ENCODE peak calls at places on chromosomes 3 and 15, in eight cellular contexts. One of them, this sample, is unnamed. For H3K4me1, the result is how much of the 10 kb centered on the place peaks cover.

GRCh38 chr3:185687479-185687878 is 101.4 kb downstream of the SENP2 start:
- DNase-seq in psoas muscle: no peak
- DNase-seq in spleen: no peak
- DNase-seq in HCT116: no peak
- DNase-seq in right lobe of liver: no peak
- DNase-seq in fibroblast of lung: peak
- DNase-seq in tibial artery: no peak
- DNase-seq in CD8-positive, alpha-beta T cell: no peak
- DNase-seq in this sample: no peak

GRCh38 chr15:78906310-78906608 is 33.6 kb downstream of the MORF4L1 start:
- DNase-seq in psoas muscle: peak
- DNase-seq in spleen: no peak
- DNase-seq in HCT116: no peak
- DNase-seq in right lobe of liver: peak
- DNase-seq in fibroblast of lung: peak
- DNase-seq in tibial artery: peak
- DNase-seq in CD8-positive, alpha-beta T cell: no peak
- DNase-seq in this sample: peak

GRCh38 chr3:111521881-111522280 is 20.1 kb upstream of the CD96 start:
- DNase-seq in psoas muscle: no peak
- DNase-seq in spleen: no peak
- DNase-seq in HCT116: no peak
- DNase-seq in right lobe of liver: no peak
- DNase-seq in fibroblast of lung: peak
- DNase-seq in tibial artery: no peak
- DNase-seq in CD8-positive, alpha-beta T cell: no peak
- DNase-seq in this sample: no peak

GRCh38 chr3:73324203-73325155 is 263.0 kb downstream of the EBLN2 start:
- DNase-seq in psoas muscle: no peak
- DNase-seq in spleen: no peak
- DNase-seq in HCT116: no peak
- DNase-seq in right lobe of liver: no peak
- DNase-seq in fibroblast of lung: peak
- DNase-seq in tibial artery: no peak
- DNase-seq in CD8-positive, alpha-beta T cell: no peak
- DNase-seq in this sample: peak

GRCh38 chr15:89068325-89068784 is 19.9 kb upstream of the ABHD2 start:
- DNase-seq in psoas muscle: peak
- DNase-seq in spleen: no peak
- DNase-seq in HCT116: no peak
- DNase-seq in right lobe of liver: no peak
- DNase-seq in fibroblast of lung: peak
- DNase-seq in tibial artery: no peak
- DNase-seq in CD8-positive, alpha-beta T cell: no peak
- DNase-seq in this sample: peak

GRCh38 chr3:50687916-50688315 is 13.2 kb downstream of the DOCK3 start:
- DNase-seq in psoas muscle: no peak
- DNase-seq in spleen: no peak
- DNase-seq in HCT116: no peak
- DNase-seq in right lobe of liver: no peak
- DNase-seq in fibroblast of lung: no peak
- DNase-seq in tibial artery: no peak
- DNase-seq in CD8-positive, alpha-beta T cell: no peak
- DNase-seq in this sample: no peak

GRCh38 chr3:119831022-119831421 is 49.1 kb downstream of the NR1I2 start:
- DNase-seq in psoas muscle: no peak
- DNase-seq in spleen: no peak
- DNase-seq in HCT116: no peak
- DNase-seq in right lobe of liver: no peak
- DNase-seq in fibroblast of lung: no peak
- DNase-seq in tibial artery: no peak
- DNase-seq in CD8-positive, alpha-beta T cell: no peak
- DNase-seq in this sample: no peak

GRCh38 chr3:131526801-131527347 is 24.1 kb upstream of the MRPL3 start:
- DNase-seq in psoas muscle: peak
- DNase-seq in spleen: peak
- DNase-seq in HCT116: no peak
- DNase-seq in right lobe of liver: peak
- DNase-seq in fibroblast of lung: peak
- DNase-seq in tibial artery: no peak
- DNase-seq in CD8-positive, alpha-beta T cell: no peak
- DNase-seq in this sample: no peak

GRCh38 chr15:90086868-90087268 is 15.4 kb downstream of the IDH2 start:
- DNase-seq in psoas muscle: no peak
- DNase-seq in spleen: peak
- DNase-seq in HCT116: no peak
- DNase-seq in right lobe of liver: peak
- DNase-seq in fibroblast of lung: peak
- DNase-seq in tibial artery: no peak
- DNase-seq in CD8-positive, alpha-beta T cell: peak
- DNase-seq in this sample: no peak

GRCh38 chr3:44596631-44597030 is 11.9 kb downstream of the ZNF660 start:
- DNase-seq in psoas muscle: no peak
- DNase-seq in spleen: no peak
- DNase-seq in HCT116: no peak
- DNase-seq in right lobe of liver: no peak
- DNase-seq in fibroblast of lung: peak
- DNase-seq in tibial artery: no peak
- DNase-seq in CD8-positive, alpha-beta T cell: no peak
- DNase-seq in this sample: no peak

GRCh38 chr15:78003539-78004008 is 73.9 kb downstream of the TBC1D2B start:
- DNase-seq in psoas muscle: no peak
- DNase-seq in spleen: no peak
- DNase-seq in HCT116: no peak
- DNase-seq in right lobe of liver: peak
- DNase-seq in fibroblast of lung: no peak
- DNase-seq in tibial artery: no peak
- DNase-seq in CD8-positive, alpha-beta T cell: no peak
- DNase-seq in this sample: no peak

GRCh38 chr3:11211531-11212300 is 57.4 kb downstream of the HRH1 start:
- DNase-seq in psoas muscle: no peak
- DNase-seq in spleen: no peak
- DNase-seq in HCT116: no peak
- DNase-seq in right lobe of liver: peak
- DNase-seq in fibroblast of lung: peak
- DNase-seq in tibial artery: no peak
- DNase-seq in CD8-positive, alpha-beta T cell: no peak
- DNase-seq in this sample: no peak

GRCh38 chr3:122488262-122488973 is 26.3 kb downstream of the KPNA1 start:
- DNase-seq in psoas muscle: no peak
- DNase-seq in spleen: no peak
- DNase-seq in HCT116: no peak
- DNase-seq in right lobe of liver: no peak
- DNase-seq in fibroblast of lung: no peak
- DNase-seq in tibial artery: no peak
- DNase-seq in CD8-positive, alpha-beta T cell: no peak
- DNase-seq in this sample: no peak

GRCh38 chr3:146469206-146470017 is at the start of gene PLSCR2:
- DNase-seq in psoas muscle: peak
- DNase-seq in spleen: peak
- DNase-seq in HCT116: no peak
- DNase-seq in right lobe of liver: peak
- DNase-seq in fibroblast of lung: peak
- DNase-seq in tibial artery: no peak
- DNase-seq in CD8-positive, alpha-beta T cell: peak
- DNase-seq in this sample: peak

DNA sequence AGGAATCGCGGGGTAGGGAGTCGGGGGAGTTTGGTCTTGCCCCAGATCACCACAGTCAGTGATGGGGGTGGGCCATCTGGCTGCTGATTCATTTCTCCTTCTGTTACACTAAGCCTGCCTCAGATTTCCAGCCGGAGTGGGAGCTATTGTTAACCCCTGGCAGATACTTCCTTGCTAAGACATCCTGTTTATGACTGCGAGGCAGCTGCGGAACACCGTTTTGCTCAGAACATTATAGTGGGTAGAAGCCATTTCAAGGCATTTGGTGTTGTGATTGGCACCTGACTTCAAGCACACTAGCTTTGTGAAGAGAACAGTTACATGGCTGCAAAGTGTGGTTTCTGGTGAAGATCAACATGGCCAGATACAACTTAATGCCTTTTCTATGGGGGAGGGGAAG is 73.8 kb downstream of the FLNB start:
- DNase-seq in psoas muscle: no peak
- DNase-seq in spleen: no peak
- DNase-seq in HCT116: no peak
- DNase-seq in right lobe of liver: no peak
- DNase-seq in fibroblast of lung: peak
- DNase-seq in tibial artery: peak
- DNase-seq in CD8-positive, alpha-beta T cell: peak
- DNase-seq in this sample: no peak
- H3K4me3 ChIP-seq in psoas muscle: no peak
- H3K4me3 ChIP-seq in spleen: no peak
- H3K4me3 ChIP-seq in HCT116: no peak
- H3K4me3 ChIP-seq in right lobe of liver: no peak
- H3K4me3 ChIP-seq in fibroblast of lung: no peak
- H3K4me3 ChIP-seq in tibial artery: no peak
- H3K4me3 ChIP-seq in CD8-positive, alpha-beta T cell: peak
- H3K4me3 ChIP-seq in this sample: no peak

DNA sequence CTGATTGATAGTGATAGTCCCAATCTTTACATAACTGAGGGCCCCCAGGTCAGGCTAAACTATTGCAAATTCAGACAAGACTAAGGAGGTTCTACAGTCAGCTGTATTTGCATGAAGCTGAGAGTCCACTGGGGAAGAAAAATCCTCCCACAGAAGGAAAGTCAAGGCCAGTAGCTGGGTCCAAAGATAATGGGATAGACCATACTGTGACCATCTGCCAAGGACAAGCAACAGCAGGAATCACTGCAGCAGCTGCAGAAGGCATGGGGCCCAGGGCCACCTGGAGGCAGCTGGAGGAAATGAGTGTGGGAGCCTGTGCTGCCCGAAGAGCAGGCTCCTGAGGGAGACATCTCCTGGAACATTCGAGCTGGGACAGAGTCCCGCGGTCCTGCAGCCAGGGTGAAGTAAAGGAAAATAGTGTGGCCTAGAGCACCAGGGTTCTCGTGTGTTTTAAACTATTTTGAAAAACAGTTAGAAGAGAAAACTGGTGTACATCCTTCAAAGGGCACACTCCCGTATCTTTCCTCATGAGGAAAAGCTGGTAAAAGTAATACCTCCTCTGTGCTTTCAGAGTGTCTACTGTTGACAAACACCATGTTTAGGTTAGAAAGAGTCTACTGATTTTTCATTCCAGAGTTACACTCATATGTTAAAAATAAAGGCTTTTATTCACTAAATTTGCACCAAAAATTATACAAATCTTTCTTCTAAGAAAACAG is 13.1 kb upstream of the TMEM212 start:
- DNase-seq in psoas muscle: peak
- DNase-seq in spleen: peak
- DNase-seq in HCT116: no peak
- DNase-seq in right lobe of liver: peak
- DNase-seq in fibroblast of lung: peak
- DNase-seq in tibial artery: peak
- DNase-seq in CD8-positive, alpha-beta T cell: no peak
- DNase-seq in this sample: peak
- H3K4me1 ChIP-seq in psoas muscle: under half
- H3K4me1 ChIP-seq in spleen: under half
- H3K4me1 ChIP-seq in HCT116: under half
- H3K4me1 ChIP-seq in right lobe of liver: under half
- H3K4me1 ChIP-seq in fibroblast of lung: under half
- H3K4me1 ChIP-seq in tibial artery: under half
- H3K4me1 ChIP-seq in CD8-positive, alpha-beta T cell: under half
- H3K4me1 ChIP-seq in this sample: under half

GRCh38 chr15:52528465-52529288 is at the start of gene MYO5A:
- DNase-seq in psoas muscle: peak
- DNase-seq in spleen: peak
- DNase-seq in HCT116: peak
- DNase-seq in right lobe of liver: peak
- DNase-seq in fibroblast of lung: peak
- DNase-seq in tibial artery: peak
- DNase-seq in CD8-positive, alpha-beta T cell: peak
- DNase-seq in this sample: peak
- TF ChIP-seq CTCF in psoas muscle: peak
- TF ChIP-seq CTCF in spleen: no peak
- TF ChIP-seq CTCF in HCT116: no peak
- TF ChIP-seq CTCF in right lobe of liver: no peak
- TF ChIP-seq CTCF in fibroblast of lung: no peak
- TF ChIP-seq CTCF in tibial artery: peak
- TF ChIP-seq CTCF in CD8-positive, alpha-beta T cell: no peak
- TF ChIP-seq CTCF in this sample: peak

GRCh38 chr3:64268926-64269325 is 43.7 kb upstream of the PRICKLE2 start:
- DNase-seq in psoas muscle: no peak
- DNase-seq in spleen: no peak
- DNase-seq in HCT116: no peak
- DNase-seq in right lobe of liver: peak
- DNase-seq in fibroblast of lung: no peak
- DNase-seq in tibial artery: no peak
- DNase-seq in CD8-positive, alpha-beta T cell: no peak
- DNase-seq in this sample: no peak

GRCh38 chr3:64267774-64268604 is 42.7 kb upstream of the PRICKLE2 start:
- DNase-seq in psoas muscle: peak
- DNase-seq in spleen: no peak
- DNase-seq in HCT116: no peak
- DNase-seq in right lobe of liver: peak
- DNase-seq in fibroblast of lung: peak
- DNase-seq in tibial artery: peak
- DNase-seq in CD8-positive, alpha-beta T cell: no peak
- DNase-seq in this sample: peak

GRCh38 chr3:64264491-64265109 is 39.3 kb upstream of the PRICKLE2 start:
- DNase-seq in psoas muscle: no peak
- DNase-seq in spleen: no peak
- DNase-seq in HCT116: no peak
- DNase-seq in right lobe of liver: no peak
- DNase-seq in fibroblast of lung: peak
- DNase-seq in tibial artery: no peak
- DNase-seq in CD8-positive, alpha-beta T cell: no peak
- DNase-seq in this sample: peak

GRCh38 chr3:64266983-64267382 is 41.7 kb upstream of the PRICKLE2 start:
- DNase-seq in psoas muscle: no peak
- DNase-seq in spleen: no peak
- DNase-seq in HCT116: no peak
- DNase-seq in right lobe of liver: no peak
- DNase-seq in fibroblast of lung: no peak
- DNase-seq in tibial artery: no peak
- DNase-seq in CD8-positive, alpha-beta T cell: no peak
- DNase-seq in this sample: no peak

DNA sequence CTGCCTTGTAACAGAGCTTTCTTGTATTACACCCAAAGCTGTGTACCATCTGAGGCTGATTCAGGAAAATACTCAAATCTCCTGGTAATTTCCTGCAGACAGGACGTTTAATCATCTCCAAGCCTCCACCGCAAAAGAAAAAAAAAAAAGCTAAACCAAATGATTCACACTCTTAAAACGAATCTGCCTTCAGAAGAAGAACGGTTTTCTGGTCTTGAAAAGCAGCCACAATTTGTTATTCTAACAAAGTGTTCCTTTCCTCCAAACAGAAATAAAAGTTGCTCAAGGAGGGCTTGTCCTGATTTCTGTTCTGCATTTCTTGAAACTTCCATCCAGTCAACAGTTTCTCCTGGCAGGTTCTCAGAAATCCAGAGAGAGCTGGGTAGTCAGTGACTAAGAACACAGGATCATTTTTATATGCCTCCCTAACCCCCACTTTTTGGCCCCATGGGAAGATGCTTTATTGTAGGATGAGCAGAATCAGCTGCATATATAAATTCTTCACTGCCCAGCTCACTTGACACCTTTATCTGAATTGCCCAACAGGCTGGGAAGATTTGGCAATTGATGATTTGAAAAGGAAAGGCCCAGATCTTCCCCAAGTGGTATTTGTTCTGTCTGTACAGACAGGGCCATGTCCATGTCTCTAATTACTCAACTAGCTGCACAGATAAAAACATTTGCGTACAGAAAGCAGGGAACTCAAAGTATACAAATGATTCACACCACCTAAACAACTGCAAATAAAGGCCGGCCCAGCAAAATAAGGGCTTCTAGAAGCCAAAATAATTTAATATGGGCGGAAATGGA is 41.0 kb upstream of the PRICKLE2 start:
- DNase-seq in psoas muscle: no peak
- DNase-seq in spleen: no peak
- DNase-seq in HCT116: no peak
- DNase-seq in right lobe of liver: no peak
- DNase-seq in fibroblast of lung: peak
- DNase-seq in tibial artery: peak
- DNase-seq in CD8-positive, alpha-beta T cell: no peak
- DNase-seq in this sample: peak
- H3K4me3 ChIP-seq in psoas muscle: peak
- H3K4me3 ChIP-seq in spleen: peak
- H3K4me3 ChIP-seq in HCT116: no peak
- H3K4me3 ChIP-seq in right lobe of liver: no peak
- H3K4me3 ChIP-seq in fibroblast of lung: peak
- H3K4me3 ChIP-seq in tibial artery: peak
- H3K4me3 ChIP-seq in CD8-positive, alpha-beta T cell: no peak
- H3K4me3 ChIP-seq in this sample: peak

This sample was measured in uterus.